ENCODE peak calls at places on chromosomes 7 and 10, in five cellular contexts. J, L, Z, E and K are unnamed samples.

GRCh38 chr7:18890134-18890533 is 227.3 kb downstream of the TWIST1 start:
- DNase-seq in Z (no peak), L (no peak), J (peak; percentile 1), E (no peak), K (no peak)

GRCh38 chr10:43250925-43251663 is 15.8 kb downstream of the RASGEF1A start:
- DNase-seq in J (no peak), E (no peak), Z (no peak), L (peak; percentile 68), K (no peak)

GRCh38 chr7:74587435-74588126 is 69.9 kb upstream of the GTF2I start:
- DNase-seq in J (no peak), L (peak; percentile 89), Z (no peak), E (peak; percentile 83), K (no peak)

GRCh38 chr10:5666324-5667220 is at the start of gene ASB13:
- DNase-seq in Z (peak; percentile 26), E (no peak), J (peak; percentile 69), L (peak; percentile 85), K (peak; percentile 17)

GRCh38 chr7:37986780-37987380 is 66.4 kb downstream of the EPDR1 start:
- DNase-seq in L (no peak), Z (no peak), J (no peak), E (no peak), K (no peak)

GRCh38 chr10:48468130-48468790 is 136.6 kb downstream of the ARHGAP22 start:
- DNase-seq in E (no peak), Z (no peak), L (peak; percentile 57), J (no peak), K (no peak)

GRCh38 chr10:74738052-74738451 is 88.3 kb upstream of the KAT6B start:
- DNase-seq in L (no peak), Z (no peak), J (peak; percentile 34), E (no peak), K (no peak)

GRCh38 chr10:48480397-48481374 is 124.2 kb downstream of the ARHGAP22 start:
- DNase-seq in L (peak; percentile 75), Z (no peak), E (no peak), J (no peak), K (no peak)

GRCh38 chr10:111590703-111591102 is 513.9 kb downstream of the ADRA2A start:
- DNase-seq in L (no peak), J (no peak), E (no peak), Z (no peak), K (no peak)

GRCh38 chr10:49353026-49353894 is 42.6 kb downstream of the DRGX start:
- DNase-seq in E (no peak), Z (no peak), L (no peak), J (no peak), K (no peak)

GRCh38 chr7:115952832-115953231 is 77.7 kb downstream of the TFEC start:
- DNase-seq in J (no peak), Z (no peak), L (no peak), E (no peak), K (no peak)

GRCh38 chr7:41085244-41085643 is 617.6 kb downstream of the INHBA start:
- DNase-seq in Z (no peak), J (no peak), L (no peak), E (no peak), K (no peak)

GRCh38 chr7:82714883-82715282 is 271.3 kb upstream of the CACNA2D1 start:
- DNase-seq in L (no peak), J (no peak), E (no peak), Z (no peak), K (no peak)

GRCh38 chr7:2100278-2101205 is 132.2 kb downstream of the MAD1L1 start:
- DNase-seq in J (peak; percentile 38), E (no peak), Z (peak; percentile 49), L (no peak), K (peak; percentile 46)

GRCh38 chr7:77269360-77270075 is 69.9 kb upstream of the FGL2 start:
- DNase-seq in Z (no peak), J (no peak), L (no peak), E (no peak), K (no peak)

GRCh38 chr7:3655635-3656034 is 354.6 kb downstream of the SDK1 start:
- DNase-seq in Z (no peak), L (no peak), J (no peak), E (no peak), K (no peak)

GRCh38 chr10:109976657-109977056 is 31.1 kb upstream of the ADD3 start:
- DNase-seq in J (no peak), L (no peak), E (peak; percentile 2), Z (no peak), K (no peak)

GRCh38 chr10:110989016-110989415 is 69.6 kb downstream of the SHOC2 start:
- DNase-seq in E (no peak), Z (no peak), L (no peak), J (no peak), K (no peak)

GRCh38 chr10:16995867-16996529 is 133.6 kb downstream of the CUBN start:
- DNase-seq in Z (peak; percentile 23), L (no peak), E (no peak), J (peak; percentile 16), K (no peak)

GRCh38 chr7:117116221-117116620 is 162.9 kb downstream of the ST7 start:
- DNase-seq in Z (no peak), E (no peak), L (no peak), J (no peak), K (no peak)

GRCh38 chr7:128831994-128832879 is 2.0 kb downstream of the FLNC start:
- DNase-seq in J (no peak), Z (no peak), E (peak; percentile 38), L (no peak), K (no peak)

GRCh38 chr7:27386581-27386980 is 144.0 kb downstream of the EVX1 start:
- DNase-seq in Z (no peak), J (no peak), E (no peak), L (no peak), K (no peak)

GRCh38 chr7:151851160-151851751 is 25.7 kb downstream of the PRKAG2 start:
- DNase-seq in Z (no peak), J (peak; percentile 59), E (no peak), L (peak; percentile 83), K (peak; percentile 11)

GRCh38 chr7:102063736-102064135 is 222.9 kb upstream of the SH2B2 start:
- DNase-seq in L (peak; percentile 75), E (no peak), J (no peak), Z (no peak), K (no peak)

GRCh38 chr7:77830649-77831355 is 32.2 kb downstream of the PHTF2 start:
- DNase-seq in E (peak; percentile 84), J (peak; percentile 66), Z (no peak), L (no peak), K (no peak)

GRCh38 chr10:4391683-4392082 is 434.3 kb upstream of the AKR1E2 start:
- DNase-seq in E (no peak), L (no peak), Z (no peak), J (no peak), K (no peak)

GRCh38 chr7:16926283-16926682 is 44.5 kb upstream of the AGR3 start:
- DNase-seq in J (peak; percentile 52), L (no peak), Z (no peak), E (no peak), K (no peak)

GRCh38 chr10:107418411-107418810 is 253.9 kb upstream of the SORCS1 start:
- DNase-seq in J (no peak), Z (no peak), L (no peak), E (no peak), K (no peak)

GRCh38 chr10:85612378-85612775 is 754.2 kb downstream of the GRID1 start:
- DNase-seq in L (peak; percentile 20), Z (peak; percentile 57), J (peak; percentile 94), E (no peak), K (peak; percentile 70)

GRCh38 chr7:131016230-131016629 is 282.2 kb upstream of the KLF14 start:
- DNase-seq in E (no peak), J (no peak), L (no peak), Z (no peak), K (no peak)

GRCh38 chr7:127252736-127253288 is at the start of gene GRM8:
- DNase-seq in Z (peak; percentile 21), J (no peak), E (peak; percentile 67), L (no peak), K (peak; percentile 13)

GRCh38 chr10:97849101-97849490 is 547 bp upstream of the GOLGA7B start:
- DNase-seq in J (peak; percentile 48), Z (peak; percentile 24), E (peak; percentile 87), L (no peak), K (no peak)

GRCh38 chr10:29100505-29100904 is 188.4 kb upstream of the LYZL1 start:
- DNase-seq in Z (no peak), E (no peak), L (no peak), J (no peak), K (no peak)

GRCh38 chr10:116084166-116084565 is 188.8 kb downstream of the GFRA1 start:
- DNase-seq in J (no peak), L (no peak), E (no peak), Z (no peak), K (no peak)

GRCh38 chr7:11529382-11529781 is 302.6 kb downstream of the THSD7A start:
- DNase-seq in Z (no peak), E (no peak), J (no peak), L (no peak), K (no peak)

GRCh38 chr10:34183397-34183796 is 631.7 kb downstream of the PARD3 start:
- DNase-seq in J (no peak), L (no peak), E (no peak), Z (no peak), K (no peak)

GRCh38 chr10:100642295-100642994 is 102.9 kb upstream of the PAX2 start:
- DNase-seq in Z (no peak), E (no peak), L (no peak), J (no peak), K (no peak)

GRCh38 chr10:78066728-78067430 is 33.2 kb downstream of the RPS24 start:
- DNase-seq in Z (no peak), L (no peak), J (no peak), E (no peak), K (no peak)

GRCh38 chr7:26292768-26293560 is 1.3 kb downstream of the SNX10 start:
- DNase-seq in L (no peak), E (peak; percentile 2), Z (no peak), J (peak; percentile 61), K (no peak)